ENCODE peak calls at places on chromosome 4, in six cellular contexts. D, Z, M, K, A and I are unnamed samples.

GRCh38 chr4:16082038-16082423 is 1.8 kb downstream of the PROM1 start:
- DNase-seq in M (no peak), Z (no peak), K (no peak), D (no peak), A (no peak), I (peak)

GRCh38 chr4:175906397-175906796 is 94.3 kb upstream of the GPM6A start:
- DNase-seq in Z (no peak), K (no peak), A (no peak), D (no peak), M (no peak), I (no peak)

GRCh38 chr4:125456075-125456474 is 141.3 kb downstream of the FAT4 start:
- DNase-seq in M (no peak), A (no peak), K (no peak), D (no peak), Z (peak), I (no peak)

GRCh38 chr4:186727977-186728519 is 4.4 kb upstream of the FAT1 start:
- DNase-seq in K (peak), A (no peak), M (peak), Z (peak), D (no peak), I (no peak)

GRCh38 chr4:155758500-155759371 is at the start of gene GUCY1B1:
- DNase-seq in K (peak), D (peak), A (no peak), Z (peak), M (peak), I (peak)

GRCh38 chr4:5828005-5828391 is 64.9 kb downstream of the CRMP1 start:
- DNase-seq in M (no peak), A (no peak), D (no peak), Z (no peak), K (no peak), I (no peak)

GRCh38 chr4:123995939-123996338 is 599.3 kb downstream of the SPRY1 start:
- DNase-seq in M (no peak), K (no peak), D (no peak), A (no peak), Z (no peak), I (no peak)

GRCh38 chr4:119037709-119038463 is 97.7 kb upstream of the MYOZ2 start:
- DNase-seq in M (no peak), A (no peak), Z (no peak), D (no peak), K (no peak), I (no peak)